ENCODE peak calls at places on chromosomes 6 and 20, in eight cellular contexts. B, K, C, H, S, O, I and Q are unnamed samples.

GRCh38 chr6:170235726-170236125 is 55.2 kb downstream of the DLL1 start:
- DNase-seq in B (no peak), O (no peak), H (no peak), S (no peak), I (no peak), K (peak; percentile 17), C (peak; percentile 45), Q (no peak)

GRCh38 chr6:149212892-149213786 is 104.4 kb upstream of the TAB2 start:
- DNase-seq in I (no peak), O (no peak), B (no peak), C (no peak), H (no peak), S (no peak), K (no peak), Q (no peak)

GRCh38 chr20:8073024-8073832 is 53.7 kb upstream of the TMX4 start:
- DNase-seq in H (peak; percentile 73), S (peak; percentile 85), O (peak; percentile 67), I (no peak), K (no peak), C (no peak), B (peak; percentile 90), Q (no peak)

GRCh38 chr20:61218886-61219480 is 33.1 kb upstream of the CDH4 start:
- DNase-seq in C (no peak), O (no peak), K (no peak), S (peak; percentile 12), I (no peak), B (peak; percentile 60), H (no peak), Q (peak; percentile 51)

GRCh38 chr6:109794201-109794926 is 103.3 kb downstream of the FIG4 start:
- DNase-seq in C (no peak), K (no peak), H (no peak), B (peak; percentile 88), I (no peak), O (peak; percentile 53), S (peak; percentile 93), Q (peak; percentile 56)

GRCh38 chr6:152401978-152402377 is 235.2 kb downstream of the SYNE1 start:
- DNase-seq in I (no peak), H (no peak), B (peak; percentile 13), O (no peak), S (no peak), C (no peak), K (no peak), Q (no peak)

GRCh38 chr6:35669441-35669776 is 19.3 kb downstream of the FKBP5 start:
- DNase-seq in K (no peak), B (peak; percentile 64), H (no peak), S (no peak), C (no peak), O (no peak), I (no peak), Q (no peak)

GRCh38 chr6:152575621-152576150 is 61.5 kb downstream of the SYNE1 start:
- DNase-seq in H (no peak), O (no peak), I (no peak), B (peak; percentile 49), C (no peak), S (peak; percentile 69), K (no peak), Q (peak; percentile 29)

GRCh38 chr20:16596991-16597390 is 23.7 kb upstream of the KIF16B start:
- DNase-seq in H (no peak), O (no peak), K (no peak), S (no peak), C (no peak), I (no peak), B (no peak), Q (no peak)

GRCh38 chr6:47360388-47360787 is 50.7 kb upstream of the TNFRSF21 start:
- DNase-seq in C (no peak), B (no peak), S (no peak), I (no peak), O (no peak), K (no peak), H (no peak), Q (no peak)

GRCh38 chr6:37524025-37524647 is 24.4 kb upstream of the CCDC167 start:
- DNase-seq in I (no peak), H (no peak), B (peak; percentile 64), S (peak; percentile 54), K (peak; percentile 17), O (no peak), C (no peak), Q (no peak)

GRCh38 chr6:41688256-41688965 is 47.0 kb downstream of the TFEB start:
- DNase-seq in B (no peak), O (no peak), S (no peak), C (no peak), I (no peak), K (no peak), H (no peak), Q (no peak)

GRCh38 chr20:51280047-51280446 is 257.1 kb upstream of the KCNG1 start:
- DNase-seq in C (no peak), S (no peak), K (no peak), I (no peak), B (no peak), O (no peak), H (no peak), Q (no peak)

GRCh38 chr6:7219310-7219709 is 93.7 kb downstream of the SSR1 start:
- DNase-seq in K (no peak), I (no peak), H (no peak), C (no peak), S (peak; percentile 51), B (peak; percentile 52), O (peak; percentile 45), Q (no peak)

GRCh38 chr6:157274471-157275226 is 48.7 kb downstream of the TMEM242 start:
- DNase-seq in S (peak; percentile 72), C (peak; percentile 86), B (peak; percentile 57), O (peak; percentile 91), H (peak; percentile 89), I (peak; percentile 79), K (peak; percentile 82), Q (no peak)

GRCh38 chr6:118581489-118581959 is 33.4 kb downstream of the PLN start:
- DNase-seq in H (no peak), O (no peak), S (peak; percentile 74), K (no peak), I (no peak), C (no peak), B (peak; percentile 80), Q (peak; percentile 28)

GRCh38 chr6:30319146-30319835 is 7.4 kb upstream of the TRIM39 start:
- DNase-seq in S (no peak), H (no peak), I (no peak), C (no peak), B (peak; percentile 44), O (no peak), K (no peak), Q (no peak)

GRCh38 chr6:33620158-33620583 is 951 bp upstream of the ITPR3 start:
- DNase-seq in I (no peak), C (no peak), B (no peak), K (no peak), H (peak; percentile 49), S (no peak), O (peak; percentile 76), Q (no peak)

GRCh38 chr6:21533678-21534077 is 59.9 kb upstream of the SOX4 start:
- DNase-seq in C (no peak), S (no peak), H (no peak), O (no peak), K (no peak), B (peak; percentile 11), I (no peak), Q (no peak)

DNA sequence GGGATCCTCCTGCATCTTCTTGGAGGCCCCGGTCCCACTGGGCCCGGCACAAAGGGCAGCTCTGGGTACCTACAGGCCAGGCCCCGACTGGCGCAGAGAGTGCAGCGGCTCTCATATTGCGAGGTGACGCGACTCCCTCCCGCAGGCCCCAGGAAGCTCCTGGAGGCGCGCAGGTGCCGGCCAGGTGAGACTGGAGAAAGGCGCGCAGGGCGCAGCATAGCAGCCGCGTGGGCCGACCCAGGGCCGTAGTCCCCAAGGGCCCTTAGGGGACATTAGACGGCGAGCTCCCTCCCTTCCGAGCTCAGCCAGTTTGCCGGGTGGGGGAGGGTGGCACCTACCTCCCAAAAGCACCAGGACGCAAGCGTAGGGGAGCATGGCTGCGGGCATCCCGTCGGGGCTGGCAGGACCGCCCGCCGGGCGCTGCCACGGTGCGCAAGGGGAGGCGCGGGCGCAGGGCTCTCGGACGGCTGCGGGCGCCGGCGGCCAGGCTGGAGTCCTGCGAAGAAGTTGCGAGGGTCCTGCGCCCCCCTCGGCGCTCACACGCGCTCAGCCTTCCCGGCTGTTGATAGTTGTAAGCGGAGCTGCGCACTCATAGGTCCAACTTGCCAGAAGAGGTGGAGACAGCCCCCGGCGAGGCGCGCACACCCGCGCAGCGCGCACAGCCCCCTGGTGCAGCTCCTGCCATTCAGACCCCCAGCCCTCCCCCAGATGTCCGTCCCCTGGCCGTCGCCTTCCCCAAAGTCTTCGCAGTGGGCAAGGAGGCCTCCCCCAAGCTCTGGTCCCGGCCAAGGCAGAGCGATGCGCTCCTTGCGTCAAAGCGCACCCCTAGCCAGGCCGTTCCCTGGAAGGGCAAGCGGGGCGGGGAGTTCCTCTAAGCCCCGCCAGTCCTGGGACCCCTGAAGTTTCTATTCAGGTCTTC is 619 bp downstream of the APCDD1L start:
- DNase-seq in S (peak; percentile 38), H (no peak), B (peak; percentile 19), O (peak; percentile 79), K (no peak), C (peak; percentile 26), I (no peak), Q (no peak)
- H3K4me3 ChIP-seq in S (peak overlapping the region; percentile 36), H (no peak overlapping the region), B (peak overlapping the region; percentile 58), O (peak overlapping the region; percentile 73), K (peak overlapping the region; percentile 45), C (peak overlapping the region; percentile 49), I (no peak overlapping the region), Q (peak overlapping the region; percentile 54)

GRCh38 chr6:10417681-10418104 is 2.8 kb upstream of the TFAP2A start:
- DNase-seq in O (peak; percentile 83), B (no peak), H (no peak), S (no peak), I (no peak), K (no peak), C (no peak), Q (no peak)

GRCh38 chr6:10415593-10416480 is 963 bp upstream of the TFAP2A start:
- DNase-seq in B (no peak), H (no peak), O (no peak), C (no peak), I (no peak), S (no peak), K (no peak), Q (no peak)

GRCh38 chr6:10418361-10418861 is 3.5 kb upstream of the TFAP2A start:
- DNase-seq in K (no peak), H (no peak), B (no peak), C (no peak), I (no peak), O (peak; percentile 66), S (no peak), Q (no peak)

GRCh38 chr6:10416516-10416862 is 1.6 kb upstream of the TFAP2A start:
- DNase-seq in C (no peak), O (no peak), B (no peak), I (no peak), S (no peak), H (no peak), K (no peak), Q (no peak)

GRCh38 chr6:10416863-10417641 is 2.2 kb upstream of the TFAP2A start:
- DNase-seq in O (peak; percentile 96), I (no peak), H (no peak), K (no peak), C (no peak), B (no peak), S (no peak), Q (no peak)
- H3K27me3 ChIP-seq in O (peaks cover 100% of the 10 kb centered on the region), I (peaks cover 91% of the 10 kb centered on the region), H (no peaks in the 10 kb centered on the region), K (peaks cover 97% of the 10 kb centered on the region), C (peaks cover 96% of the 10 kb centered on the region), B (peaks cover 94% of the 10 kb centered on the region), S (peaks cover 83% of the 10 kb centered on the region), Q (no peaks in the 10 kb centered on the region)

GRCh38 chr6:1315560-1316386 is 3.9 kb downstream of the FOXQ1 start:
- DNase-seq in K (no peak), B (no peak), C (no peak), H (peak; percentile 55), O (peak; percentile 62), I (no peak), S (no peak), Q (no peak)
- H3K4me3 ChIP-seq in K (peak overlapping the region; percentile 53), B (no peak overlapping the region), C (peak overlapping the region; percentile 52), H (peak overlapping the region; percentile 52), O (peak overlapping the region; percentile 89), I (no peak overlapping the region), S (peak overlapping the region; percentile 89), Q (peak overlapping the region; percentile 50)

GRCh38 chr20:4521170-4521968 is 200.3 kb upstream of the PRND start:
- DNase-seq in O (no peak), H (no peak), B (no peak), S (no peak), I (no peak), C (no peak), K (no peak), Q (no peak)
- H3K27me3 ChIP-seq in O (no peaks in the 10 kb centered on the region), H (no peaks in the 10 kb centered on the region), B (no peaks in the 10 kb centered on the region), S (no peaks in the 10 kb centered on the region), I (peaks cover 4% of the 10 kb centered on the region), C (no peaks in the 10 kb centered on the region), K (no peaks in the 10 kb centered on the region), Q (no peaks in the 10 kb centered on the region)